ENCODE peak calls at places on chromosomes 4 and X, in eight cellular contexts. B, D, P, F, N, H, L and O are unnamed samples.
A peak's percentile ranks its signal among the peaks of the same experiment; 100 is the strongest.

GRCh38 chrX:15973299-15973698 is 118.7 kb upstream of the AP1S2 start:
- DNase-seq in B (peak; percentile 77), D (peak; percentile 19), P (no peak), F (peak; percentile 29), N (no peak), H (no peak), L (peak; percentile 28), O (no peak)

GRCh38 chrX:111394581-111394980 is 17.4 kb downstream of the DCX start:
- DNase-seq in B (no peak), D (no peak), P (no peak), F (no peak), N (no peak), H (no peak), L (no peak), O (no peak)

GRCh38 chr4:185853841-185854240 is 41.8 kb upstream of the SORBS2 start:
- DNase-seq in B (no peak), D (no peak), P (no peak), F (no peak), N (no peak), H (no peak), L (no peak), O (no peak)

GRCh38 chr4:110361921-110362320 is 114.0 kb upstream of the ENPEP start:
- DNase-seq in B (no peak), D (no peak), P (no peak), F (no peak), N (no peak), H (no peak), L (no peak), O (no peak)

GRCh38 chr4:151228196-151229119 is 48.5 kb upstream of the PRSS48 start:
- DNase-seq in B (no peak), D (peak; percentile 28), P (no peak), F (no peak), N (no peak), H (no peak), L (no peak), O (no peak)

GRCh38 chr4:152501846-152502536 is 33.9 kb downstream of the FBXW7 start:
- DNase-seq in B (no peak), D (peak; percentile 41), P (no peak), F (no peak), N (no peak), H (no peak), L (no peak), O (no peak)

GRCh38 chr4:87542734-87543312 is 13.6 kb upstream of the SPARCL1 start:
- DNase-seq in B (no peak), D (no peak), P (no peak), F (no peak), N (no peak), H (no peak), L (no peak), O (no peak)

GRCh38 chrX:140040397-140040796 is 75.1 kb upstream of the CXorf66 start:
- DNase-seq in B (no peak), D (no peak), P (no peak), F (no peak), N (no peak), H (no peak), L (no peak), O (no peak)

GRCh38 chr4:26482508-26483462 is 7.5 kb downstream of the CCKAR start:
- DNase-seq in B (peak; percentile 20), D (no peak), P (no peak), F (no peak), N (no peak), H (no peak), L (no peak), O (no peak)

GRCh38 chr4:53863163-53863562 is 201.2 kb downstream of the CHIC2 start:
- DNase-seq in B (no peak), D (peak; percentile 49), P (no peak), F (peak; percentile 61), N (no peak), H (no peak), L (no peak), O (no peak)

GRCh38 chr4:38004062-38004461 is 43.9 kb downstream of the PTTG2 start:
- DNase-seq in B (no peak), D (peak; percentile 51), P (no peak), F (no peak), N (no peak), H (no peak), L (no peak), O (no peak)

GRCh38 chr4:108166038-108166437 is 2.7 kb downstream of the LEF1 start:
- DNase-seq in B (no peak), D (no peak), P (no peak), F (no peak), N (no peak), H (no peak), L (no peak), O (no peak)

GRCh38 chr4:186499467-186499866 is 55.9 kb downstream of the MTNR1A start:
- DNase-seq in B (no peak), D (no peak), P (no peak), F (no peak), N (no peak), H (no peak), L (no peak), O (no peak)

GRCh38 chr4:108370291-108370690 is 201.6 kb upstream of the LEF1 start:
- DNase-seq in B (no peak), D (no peak), P (no peak), F (no peak), N (no peak), H (no peak), L (no peak), O (no peak)

GRCh38 chrX:55489315-55490009 is at the start of gene USP51:
- DNase-seq in B (no peak), D (peak; percentile 51), P (peak; percentile 67), F (peak; percentile 49), N (no peak), H (peak; percentile 33), L (no peak), O (peak; percentile 72)

DNA sequence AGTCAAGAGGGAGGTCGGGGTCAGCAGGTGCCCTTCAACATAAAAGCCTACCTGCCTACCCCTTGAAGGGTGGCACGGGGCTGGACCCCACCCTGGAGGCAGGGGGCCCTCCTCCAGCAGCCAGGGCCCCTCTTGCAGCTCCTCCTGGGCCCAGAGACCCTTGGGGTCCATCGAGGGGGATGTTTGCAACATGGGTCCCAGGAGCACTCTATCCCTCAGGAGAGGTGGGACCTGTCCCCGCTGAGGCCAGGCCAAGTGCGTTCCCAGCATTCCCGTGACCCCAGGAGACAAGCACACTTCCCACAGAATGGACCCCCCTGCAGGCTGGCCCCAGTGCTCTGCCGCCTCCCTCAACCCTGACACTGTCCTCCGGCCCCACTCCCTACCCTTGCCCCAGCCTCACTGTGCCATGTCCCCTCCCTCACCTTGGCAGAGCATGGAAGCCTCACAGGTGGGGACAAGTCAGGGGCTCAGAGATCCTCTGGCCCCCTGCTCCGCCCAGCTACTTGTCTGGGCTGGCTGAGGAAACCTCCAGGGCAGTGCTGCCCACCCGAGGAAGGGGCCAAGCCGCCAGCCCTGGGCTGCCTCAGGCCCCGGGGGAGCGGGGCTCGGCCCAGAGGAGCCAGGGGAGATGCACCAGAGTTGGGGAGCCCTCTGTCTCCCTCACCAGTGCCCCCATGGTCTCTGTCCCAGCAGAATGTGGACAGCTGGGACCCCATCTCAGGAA is 2.2 kb downstream of the MXD4 start:
- DNase-seq in B (no peak), D (no peak), P (peak; percentile 67), F (peak; percentile 4), N (peak; percentile 46), H (no peak), L (no peak), O (peak; percentile 60)
- H3K27ac ChIP-seq in B (no peak overlapping the region), D (no peak overlapping the region), P (peak overlapping the region; percentile 96), F (peak overlapping the region; percentile 34), N (peak overlapping the region; percentile 66), H (peak overlapping the region; percentile 91), L (no peak overlapping the region), O (peak overlapping the region; percentile 95)

GRCh38 chrX:53599781-53600396 is 86.6 kb downstream of the HUWE1 start:
- DNase-seq in B (no peak), D (no peak), P (no peak), F (no peak), N (no peak), H (no peak), L (no peak), O (no peak)

GRCh38 chrX:53595266-53595810 is 91.2 kb downstream of the HUWE1 start:
- DNase-seq in B (no peak), D (no peak), P (no peak), F (no peak), N (no peak), H (no peak), L (no peak), O (no peak)

GRCh38 chrX:53594354-53594753 is 92.2 kb downstream of the HUWE1 start:
- DNase-seq in B (no peak), D (peak; percentile 70), P (no peak), F (no peak), N (no peak), H (no peak), L (no peak), O (no peak)

DNA sequence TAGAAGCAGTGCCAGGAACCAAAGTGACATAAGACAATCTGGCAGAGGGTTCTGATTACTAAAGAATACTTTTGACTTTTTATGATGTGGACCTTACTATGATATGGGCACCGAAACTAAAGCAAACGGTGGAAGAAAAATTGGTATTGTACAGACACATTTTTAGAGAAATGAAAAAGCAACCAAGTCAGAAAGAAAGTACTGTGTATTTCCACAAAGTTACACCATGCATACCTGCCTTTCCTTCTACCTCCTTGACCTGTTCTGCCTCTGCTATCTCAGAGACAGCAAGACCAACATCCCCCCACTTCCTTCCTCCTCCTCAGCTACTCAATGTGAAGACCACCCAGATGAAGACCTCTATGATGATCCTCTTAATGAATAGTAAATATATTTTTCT is 88.3 kb downstream of the HUWE1 start:
- DNase-seq in B (no peak), D (no peak), P (no peak), F (no peak), N (no peak), H (no peak), L (no peak), O (no peak)
- H3K36me3 ChIP-seq in B (peaks cover 42% of the 10 kb centered on the region), D (peaks cover 22% of the 10 kb centered on the region), P (peaks cover 46% of the 10 kb centered on the region), F (peaks cover 15% of the 10 kb centered on the region), N (peaks cover 77% of the 10 kb centered on the region), H (peaks cover 6% of the 10 kb centered on the region), L (peaks cover 30% of the 10 kb centered on the region), O (peaks cover 15% of the 10 kb centered on the region)

GRCh38 chrX:103847174-103847870 is 15.3 kb upstream of the RAB9B start:
- DNase-seq in B (no peak), D (peak; percentile 26), P (no peak), F (no peak), N (no peak), H (no peak), L (no peak), O (no peak)
- H3K27ac ChIP-seq in B (no peak overlapping the region), D (no peak overlapping the region), P (no peak overlapping the region), F (no peak overlapping the region), N (no peak overlapping the region), H (no peak overlapping the region), L (no peak overlapping the region), O (no peak overlapping the region)

GRCh38 chr4:10078481-10079233 is 37.9 kb downstream of the WDR1 start:
- DNase-seq in B (no peak), D (no peak), P (peak; percentile 50), F (no peak), N (peak; percentile 44), H (no peak), L (no peak), O (no peak)

GRCh38 chr4:10077492-10078335 is 38.9 kb downstream of the WDR1 start:
- DNase-seq in B (no peak), D (no peak), P (peak; percentile 72), F (no peak), N (peak; percentile 58), H (no peak), L (no peak), O (peak; percentile 63)

GRCh38 chr4:10080874-10081606 is 35.6 kb downstream of the WDR1 start:
- DNase-seq in B (no peak), D (no peak), P (peak; percentile 41), F (no peak), N (no peak), H (no peak), L (no peak), O (no peak)

GRCh38 chr4:10079951-10080873 is 36.4 kb downstream of the WDR1 start:
- DNase-seq in B (no peak), D (no peak), P (peak; percentile 58), F (no peak), N (peak; percentile 34), H (no peak), L (no peak), O (peak; percentile 58)

GRCh38 chr4:10079256-10079655 is 37.3 kb downstream of the WDR1 start:
- DNase-seq in B (no peak), D (no peak), P (peak; percentile 55), F (no peak), N (peak; percentile 46), H (no peak), L (no peak), O (no peak)
- H3K36me3 ChIP-seq in B (peaks cover 32% of the 10 kb centered on the region), D (peaks cover 96% of the 10 kb centered on the region), P (peaks cover 100% of the 10 kb centered on the region), F (peaks cover 73% of the 10 kb centered on the region), N (peaks cover 98% of the 10 kb centered on the region), H (peaks cover 93% of the 10 kb centered on the region), L (peaks cover 7% of the 10 kb centered on the region), O (peaks cover 99% of the 10 kb centered on the region)